ENCODE peak calls at places on chromosome 5, in six cellular contexts. One of them, this sample, is unnamed.

GRCh38 chr5:181045316-181045715 is 5.2 kb downstream of the BTNL9 start:
- DNase-seq in fibroblast of mammary gland: no peak
- DNase-seq in GM03348: no peak
- DNase-seq in anterior cingulate cortex: no peak
- DNase-seq in EL: no peak
- DNase-seq in stimulated activated CD4-positive, alpha-beta T cell treated with anti-CD3 and anti-CD28 coated beads, Interleukin-1b, Interleukin-23, amount 100 ng/mL, for 4 hours: no peak
- DNase-seq in this sample: no peak

GRCh38 chr5:108255468-108255867 is 126.4 kb downstream of the FBXL17 start:
- DNase-seq in fibroblast of mammary gland: no peak
- DNase-seq in GM03348: no peak
- DNase-seq in anterior cingulate cortex: no peak
- DNase-seq in EL: no peak
- DNase-seq in stimulated activated CD4-positive, alpha-beta T cell treated with anti-CD3 and anti-CD28 coated beads, Interleukin-1b, Interleukin-23, amount 100 ng/mL, for 4 hours: no peak
- DNase-seq in this sample: no peak

GRCh38 chr5:36607114-36607561 is 732 bp downstream of the SLC1A3 start:
- DNase-seq in fibroblast of mammary gland: peak
- DNase-seq in GM03348: peak
- DNase-seq in anterior cingulate cortex: peak
- DNase-seq in EL: peak
- DNase-seq in stimulated activated CD4-positive, alpha-beta T cell treated with anti-CD3 and anti-CD28 coated beads, Interleukin-1b, Interleukin-23, amount 100 ng/mL, for 4 hours: no peak
- DNase-seq in this sample: no peak

GRCh38 chr5:83636141-83636540 is 84.5 kb downstream of the HAPLN1 start:
- DNase-seq in fibroblast of mammary gland: peak
- DNase-seq in GM03348: peak
- DNase-seq in anterior cingulate cortex: no peak
- DNase-seq in EL: peak
- DNase-seq in stimulated activated CD4-positive, alpha-beta T cell treated with anti-CD3 and anti-CD28 coated beads, Interleukin-1b, Interleukin-23, amount 100 ng/mL, for 4 hours: no peak
- DNase-seq in this sample: no peak

GRCh38 chr5:138438724-138439536 is at the start of gene REEP2:
- DNase-seq in fibroblast of mammary gland: peak
- DNase-seq in GM03348: peak
- DNase-seq in anterior cingulate cortex: no peak
- DNase-seq in EL: peak
- DNase-seq in stimulated activated CD4-positive, alpha-beta T cell treated with anti-CD3 and anti-CD28 coated beads, Interleukin-1b, Interleukin-23, amount 100 ng/mL, for 4 hours: peak
- DNase-seq in this sample: peak

GRCh38 chr5:67165524-67166459 is 30.8 kb downstream of the CD180 start:
- DNase-seq in fibroblast of mammary gland: peak
- DNase-seq in GM03348: peak
- DNase-seq in anterior cingulate cortex: peak
- DNase-seq in EL: peak
- DNase-seq in stimulated activated CD4-positive, alpha-beta T cell treated with anti-CD3 and anti-CD28 coated beads, Interleukin-1b, Interleukin-23, amount 100 ng/mL, for 4 hours: peak
- DNase-seq in this sample: no peak

GRCh38 chr5:55308254-55308836 is 556 bp downstream of the MTREX start:
- DNase-seq in fibroblast of mammary gland: peak
- DNase-seq in GM03348: peak
- DNase-seq in anterior cingulate cortex: peak
- DNase-seq in EL: peak
- DNase-seq in stimulated activated CD4-positive, alpha-beta T cell treated with anti-CD3 and anti-CD28 coated beads, Interleukin-1b, Interleukin-23, amount 100 ng/mL, for 4 hours: no peak
- DNase-seq in this sample: no peak

GRCh38 chr5:64566531-64566930 is 60.7 kb downstream of the RGS7BP start:
- DNase-seq in fibroblast of mammary gland: no peak
- DNase-seq in GM03348: no peak
- DNase-seq in anterior cingulate cortex: no peak
- DNase-seq in EL: no peak
- DNase-seq in stimulated activated CD4-positive, alpha-beta T cell treated with anti-CD3 and anti-CD28 coated beads, Interleukin-1b, Interleukin-23, amount 100 ng/mL, for 4 hours: no peak
- DNase-seq in this sample: no peak

GRCh38 chr5:116378007-116378831 is 196.4 kb downstream of the SEMA6A start:
- DNase-seq in fibroblast of mammary gland: no peak
- DNase-seq in GM03348: no peak
- DNase-seq in anterior cingulate cortex: no peak
- DNase-seq in EL: no peak
- DNase-seq in stimulated activated CD4-positive, alpha-beta T cell treated with anti-CD3 and anti-CD28 coated beads, Interleukin-1b, Interleukin-23, amount 100 ng/mL, for 4 hours: no peak
- DNase-seq in this sample: peak

GRCh38 chr5:172731286-172732073 is 39.5 kb downstream of the DUSP1 start:
- DNase-seq in fibroblast of mammary gland: peak
- DNase-seq in GM03348: no peak
- DNase-seq in anterior cingulate cortex: no peak
- DNase-seq in EL: no peak
- DNase-seq in stimulated activated CD4-positive, alpha-beta T cell treated with anti-CD3 and anti-CD28 coated beads, Interleukin-1b, Interleukin-23, amount 100 ng/mL, for 4 hours: no peak
- DNase-seq in this sample: no peak

GRCh38 chr5:98773214-98773463 is 324 bp upstream of the RGMB start:
- DNase-seq in fibroblast of mammary gland: no peak
- DNase-seq in GM03348: no peak
- DNase-seq in anterior cingulate cortex: no peak
- DNase-seq in EL: no peak
- DNase-seq in stimulated activated CD4-positive, alpha-beta T cell treated with anti-CD3 and anti-CD28 coated beads, Interleukin-1b, Interleukin-23, amount 100 ng/mL, for 4 hours: no peak
- DNase-seq in this sample: no peak

GRCh38 chr5:134567651-134568338 is 42.3 kb downstream of the JADE2 start:
- DNase-seq in fibroblast of mammary gland: peak
- DNase-seq in GM03348: peak
- DNase-seq in anterior cingulate cortex: no peak
- DNase-seq in EL: peak
- DNase-seq in stimulated activated CD4-positive, alpha-beta T cell treated with anti-CD3 and anti-CD28 coated beads, Interleukin-1b, Interleukin-23, amount 100 ng/mL, for 4 hours: no peak
- DNase-seq in this sample: no peak

GRCh38 chr5:37814699-37815098 is 25.1 kb downstream of the GDNF start:
- DNase-seq in fibroblast of mammary gland: no peak
- DNase-seq in GM03348: no peak
- DNase-seq in anterior cingulate cortex: no peak
- DNase-seq in EL: peak
- DNase-seq in stimulated activated CD4-positive, alpha-beta T cell treated with anti-CD3 and anti-CD28 coated beads, Interleukin-1b, Interleukin-23, amount 100 ng/mL, for 4 hours: no peak
- DNase-seq in this sample: no peak

GRCh38 chr5:166708271-166708670 is 1583.2 kb upstream of the WWC1 start:
- DNase-seq in fibroblast of mammary gland: no peak
- DNase-seq in GM03348: no peak
- DNase-seq in anterior cingulate cortex: no peak
- DNase-seq in EL: no peak
- DNase-seq in stimulated activated CD4-positive, alpha-beta T cell treated with anti-CD3 and anti-CD28 coated beads, Interleukin-1b, Interleukin-23, amount 100 ng/mL, for 4 hours: no peak
- DNase-seq in this sample: no peak

GRCh38 chr5:135307143-135307903 is 91.7 kb downstream of the MACROH2A1 start:
- DNase-seq in fibroblast of mammary gland: no peak
- DNase-seq in GM03348: no peak
- DNase-seq in anterior cingulate cortex: no peak
- DNase-seq in EL: no peak
- DNase-seq in stimulated activated CD4-positive, alpha-beta T cell treated with anti-CD3 and anti-CD28 coated beads, Interleukin-1b, Interleukin-23, amount 100 ng/mL, for 4 hours: no peak
- DNase-seq in this sample: no peak

GRCh38 chr5:151667083-151667482 is 19.6 kb downstream of the SPARC start:
- DNase-seq in fibroblast of mammary gland: no peak
- DNase-seq in GM03348: no peak
- DNase-seq in anterior cingulate cortex: no peak
- DNase-seq in EL: no peak
- DNase-seq in stimulated activated CD4-positive, alpha-beta T cell treated with anti-CD3 and anti-CD28 coated beads, Interleukin-1b, Interleukin-23, amount 100 ng/mL, for 4 hours: no peak
- DNase-seq in this sample: no peak

GRCh38 chr5:2038337-2039179 is 155.8 kb upstream of the IRX4 start:
- DNase-seq in fibroblast of mammary gland: peak
- DNase-seq in GM03348: peak
- DNase-seq in anterior cingulate cortex: peak
- DNase-seq in EL: peak
- DNase-seq in stimulated activated CD4-positive, alpha-beta T cell treated with anti-CD3 and anti-CD28 coated beads, Interleukin-1b, Interleukin-23, amount 100 ng/mL, for 4 hours: peak
- DNase-seq in this sample: no peak

GRCh38 chr5:178661836-178662540 is 35.1 kb upstream of the CLK4 start:
- DNase-seq in fibroblast of mammary gland: no peak
- DNase-seq in GM03348: no peak
- DNase-seq in anterior cingulate cortex: no peak
- DNase-seq in EL: no peak
- DNase-seq in stimulated activated CD4-positive, alpha-beta T cell treated with anti-CD3 and anti-CD28 coated beads, Interleukin-1b, Interleukin-23, amount 100 ng/mL, for 4 hours: no peak
- DNase-seq in this sample: no peak

GRCh38 chr5:37326536-37326935 is 44.4 kb downstream of the NUP155 start:
- DNase-seq in fibroblast of mammary gland: no peak
- DNase-seq in GM03348: no peak
- DNase-seq in anterior cingulate cortex: no peak
- DNase-seq in EL: no peak
- DNase-seq in stimulated activated CD4-positive, alpha-beta T cell treated with anti-CD3 and anti-CD28 coated beads, Interleukin-1b, Interleukin-23, amount 100 ng/mL, for 4 hours: no peak
- DNase-seq in this sample: no peak

GRCh38 chr5:159734366-159734765 is 181.9 kb upstream of the ADRA1B start:
- DNase-seq in fibroblast of mammary gland: no peak
- DNase-seq in GM03348: no peak
- DNase-seq in anterior cingulate cortex: no peak
- DNase-seq in EL: no peak
- DNase-seq in stimulated activated CD4-positive, alpha-beta T cell treated with anti-CD3 and anti-CD28 coated beads, Interleukin-1b, Interleukin-23, amount 100 ng/mL, for 4 hours: no peak
- DNase-seq in this sample: no peak

GRCh38 chr5:7849531-7850240 is 1.2 kb downstream of the CFAP90 start:
- DNase-seq in fibroblast of mammary gland: no peak
- DNase-seq in GM03348: peak
- DNase-seq in anterior cingulate cortex: no peak
- DNase-seq in EL: peak
- DNase-seq in stimulated activated CD4-positive, alpha-beta T cell treated with anti-CD3 and anti-CD28 coated beads, Interleukin-1b, Interleukin-23, amount 100 ng/mL, for 4 hours: no peak
- DNase-seq in this sample: no peak

GRCh38 chr5:61308699-61309098 is 23.4 kb upstream of the ZSWIM6 start:
- DNase-seq in fibroblast of mammary gland: no peak
- DNase-seq in GM03348: no peak
- DNase-seq in anterior cingulate cortex: no peak
- DNase-seq in EL: no peak
- DNase-seq in stimulated activated CD4-positive, alpha-beta T cell treated with anti-CD3 and anti-CD28 coated beads, Interleukin-1b, Interleukin-23, amount 100 ng/mL, for 4 hours: no peak
- DNase-seq in this sample: no peak

GRCh38 chr5:153613143-153613542 is 122.7 kb downstream of the GRIA1 start:
- DNase-seq in fibroblast of mammary gland: peak
- DNase-seq in GM03348: peak
- DNase-seq in anterior cingulate cortex: no peak
- DNase-seq in EL: peak
- DNase-seq in stimulated activated CD4-positive, alpha-beta T cell treated with anti-CD3 and anti-CD28 coated beads, Interleukin-1b, Interleukin-23, amount 100 ng/mL, for 4 hours: no peak
- DNase-seq in this sample: peak

This sample was measured in NCI-H1048.